ENCODE peak calls at places on chromosomes 11 and 22, in seven cellular contexts. T is tibial artery, Y is A172, U is lung, V is hepatocyte, R is left colon, A is NCI-H1694 treated with DMSO at 0.1 percent for 48 hours. H is an unnamed sample.

GRCh38 chr11:88363566-88364169 is 26.1 kb upstream of the CTSC start:
- DNase-seq in V (no peak), T (no peak), R (no peak), U (no peak), A (no peak), Y (peak), H (no peak)

GRCh38 chr11:124297921-124298320 is 15.8 kb downstream of the OR8D1 start:
- DNase-seq in V (no peak), A (no peak), R (no peak), T (no peak), U (no peak), Y (no peak), H (no peak)

GRCh38 chr11:120331301-120331966 is 4.8 kb upstream of the ARHGEF12 start:
- DNase-seq in U (no peak), Y (peak), A (no peak), R (no peak), T (no peak), V (no peak), H (no peak)

GRCh38 chr11:8248786-8249185 is 14.9 kb downstream of the LMO1 start:
- DNase-seq in R (no peak), Y (no peak), T (peak), A (no peak), U (no peak), V (no peak), H (no peak)

GRCh38 chr11:126510621-126511370 is 155.3 kb downstream of the ST3GAL4 start:
- DNase-seq in R (no peak), A (no peak), Y (no peak), U (no peak), T (no peak), V (no peak), H (no peak)

GRCh38 chr22:29700949-29701927 is 18.6 kb upstream of the CABP7 start:
- DNase-seq in V (peak), Y (peak), T (no peak), A (peak), U (peak), R (peak), H (peak)

GRCh38 chr11:65041206-65042035 is at the start of gene SAC3D1:
- DNase-seq in A (no peak), V (peak), R (peak), U (no peak), Y (peak), T (no peak), H (peak)

GRCh38 chr22:50581031-50581949 is 1.4 kb downstream of the CHKB start:
- DNase-seq in U (no peak), T (no peak), R (no peak), V (no peak), A (no peak), Y (no peak), H (no peak)

GRCh38 chr22:26768986-26769385 is 111.6 kb downstream of the MIAT start:
- DNase-seq in R (no peak), V (no peak), T (no peak), A (no peak), Y (no peak), U (no peak), H (no peak)

GRCh38 chr11:115920087-115920461 is 415.9 kb upstream of the CADM1 start:
- DNase-seq in A (no peak), Y (peak), U (no peak), T (no peak), R (no peak), V (no peak), H (no peak)

GRCh38 chr22:50210378-50211139 is 9.7 kb downstream of the SELENOO start:
- DNase-seq in T (no peak), U (no peak), R (no peak), A (no peak), V (no peak), Y (no peak), H (no peak)

GRCh38 chr11:12232819-12233601 is 122.6 kb downstream of the MICAL2 start:
- DNase-seq in A (no peak), V (no peak), U (no peak), T (no peak), Y (peak), R (no peak), H (no peak)

GRCh38 chr11:33419956-33420355 is 162.8 kb downstream of the HIPK3 start:
- DNase-seq in R (no peak), V (no peak), U (no peak), Y (no peak), A (no peak), T (no peak), H (no peak)

GRCh38 chr22:20949698-20950183 is 17.3 kb upstream of the AIFM3 start:
- DNase-seq in T (no peak), R (no peak), Y (no peak), V (no peak), U (no peak), A (no peak), H (no peak)

GRCh38 chr11:65558002-65558784 is at the start of gene LTBP3:
- DNase-seq in Y (peak), V (peak), R (peak), U (peak), T (peak), A (no peak), H (peak)

GRCh38 chr11:18192988-18193387 is 20.4 kb downstream of the MRGPRX4 start:
- DNase-seq in U (no peak), R (no peak), A (no peak), V (no peak), T (no peak), Y (no peak), H (peak)